ENCODE peak calls at places on chromosomes 7 and 10, in ten cellular contexts. Q is stimulated activated CD4-positive, alpha-beta T cell treated with anti-CD3 and anti-CD28 coated beads, Interleukin-2, amount 100 ng/mL, for 48 hours; N is nephron progenitor cell; F is astrocyte of the spinal cord; G is GM10248; H is CD4-positive, CD25-positive, alpha-beta regulatory T cell; J is AG09309; T is WTC11; C is activated CD4-positive, CD25-positive, alpha-beta regulatory T cell; Z is T-helper 17 cell. M is an unnamed sample.

GRCh38 chr10:133089461-133089800 is 1.7 kb downstream of the ADGRA1 start:
- DNase-seq in F (no peak), Q (no peak), T (no peak), H (no peak), Z (no peak), C (no peak), N (no peak), G (no peak), J (no peak), M (peak; percentile 18)

GRCh38 chr7:24304494-24305095 is 20.6 kb downstream of the NPY start:
- DNase-seq in F (no peak), C (no peak), T (no peak), G (no peak), J (no peak), Z (no peak), N (peak; percentile 20), Q (no peak), H (no peak), M (no peak)

GRCh38 chr7:80154656-80155325 is 20.2 kb downstream of the GNAI1 start:
- DNase-seq in T (no peak), F (no peak), N (no peak), Z (no peak), C (no peak), Q (no peak), G (no peak), H (no peak), J (no peak), M (peak; percentile 44)

GRCh38 chr7:47624660-47625059 is 42.7 kb upstream of the TNS3 start:
- DNase-seq in Z (no peak), F (no peak), H (no peak), G (no peak), T (no peak), Q (no peak), C (no peak), J (no peak), N (no peak), M (no peak)

GRCh38 chr10:77220150-77220549 is 417.5 kb downstream of the KCNMA1 start:
- DNase-seq in C (no peak), T (no peak), H (no peak), N (no peak), G (no peak), Z (no peak), F (no peak), J (no peak), Q (no peak), M (no peak)

GRCh38 chr10:67492317-67493019 is 203.5 kb downstream of the CTNNA3 start:
- DNase-seq in H (no peak), Z (no peak), F (no peak), Q (no peak), N (no peak), C (no peak), T (no peak), J (no peak), G (no peak), M (no peak)

GRCh38 chr10:16679511-16679910 is 137.7 kb downstream of the RSU1 start:
- DNase-seq in J (no peak), Z (no peak), N (no peak), Q (no peak), H (no peak), G (no peak), F (no peak), T (no peak), C (no peak), M (no peak)

GRCh38 chr10:613217-613616 is 76.3 kb downstream of the DIP2C start:
- DNase-seq in J (no peak), Z (no peak), N (no peak), Q (no peak), H (no peak), F (no peak), T (no peak), G (no peak), C (no peak), M (peak; percentile 63)

GRCh38 chr10:14571866-14572507 is 202.7 kb downstream of the FAM107B start:
- DNase-seq in Z (no peak), H (peak; percentile 86), N (no peak), J (no peak), C (no peak), T (no peak), G (no peak), Q (no peak), F (peak; percentile 55), M (peak; percentile 16)

M was measured in LHCN-M2.